ENCODE peak calls at places on chromosome 21, in seven cellular contexts. One of them, this sample, is unnamed. For H3K4me1, the result is how much of the 10 kb centered on the place peaks cover.

GRCh38 chr21:18354947-18355346 is 48.6 kb downstream of the TMPRSS15 start:
- DNase-seq in psoas muscle: no peak
- DNase-seq in CD8-positive, alpha-beta T cell: no peak
- DNase-seq in fibroblast of lung: peak
- DNase-seq in sigmoid colon: no peak
- DNase-seq in CD8-positive, alpha-beta memory T cell: no peak
- DNase-seq in neuronal stem cell: no peak
- DNase-seq in this sample: no peak

GRCh38 chr21:35159881-35160280 is 110.8 kb upstream of the RUNX1 start:
- DNase-seq in CD8-positive, alpha-beta T cell: no peak
- DNase-seq in CD8-positive, alpha-beta memory T cell: no peak
- DNase-seq in neuronal stem cell: no peak
- DNase-seq in fibroblast of lung: peak
- DNase-seq in sigmoid colon: no peak
- DNase-seq in psoas muscle: no peak
- DNase-seq in this sample: no peak

GRCh38 chr21:27359141-27359540 is 392.3 kb upstream of the ADAMTS5 start:
- DNase-seq in CD8-positive, alpha-beta memory T cell: no peak
- DNase-seq in neuronal stem cell: no peak
- DNase-seq in psoas muscle: no peak
- DNase-seq in sigmoid colon: no peak
- DNase-seq in fibroblast of lung: peak
- DNase-seq in CD8-positive, alpha-beta T cell: no peak
- DNase-seq in this sample: no peak

GRCh38 chr21:41168391-41169257 is 664 bp downstream of the BACE2 start:
- DNase-seq in psoas muscle: peak
- DNase-seq in fibroblast of lung: peak
- DNase-seq in CD8-positive, alpha-beta memory T cell: no peak
- DNase-seq in sigmoid colon: peak
- DNase-seq in CD8-positive, alpha-beta T cell: no peak
- DNase-seq in neuronal stem cell: peak
- DNase-seq in this sample: peak

GRCh38 chr21:20971296-20971921 is 26.8 kb upstream of the NCAM2 start:
- DNase-seq in CD8-positive, alpha-beta T cell: no peak
- DNase-seq in psoas muscle: no peak
- DNase-seq in CD8-positive, alpha-beta memory T cell: no peak
- DNase-seq in sigmoid colon: peak
- DNase-seq in fibroblast of lung: peak
- DNase-seq in neuronal stem cell: peak
- DNase-seq in this sample: peak

GRCh38 chr21:45199201-45199600 is 88.5 kb downstream of the POFUT2 start:
- DNase-seq in CD8-positive, alpha-beta T cell: no peak
- DNase-seq in sigmoid colon: peak
- DNase-seq in fibroblast of lung: no peak
- DNase-seq in psoas muscle: no peak
- DNase-seq in neuronal stem cell: no peak
- DNase-seq in CD8-positive, alpha-beta memory T cell: no peak
- DNase-seq in this sample: no peak

GRCh38 chr21:9741343-9741742 is 780.0 kb upstream of the TPTE start:
- DNase-seq in sigmoid colon: no peak
- DNase-seq in CD8-positive, alpha-beta T cell: no peak
- DNase-seq in fibroblast of lung: no peak
- DNase-seq in CD8-positive, alpha-beta memory T cell: no peak
- DNase-seq in psoas muscle: no peak
- DNase-seq in neuronal stem cell: no peak
- DNase-seq in this sample: no peak

GRCh38 chr21:34640858-34641257 is 25.9 kb upstream of the RCAN1 start:
- DNase-seq in CD8-positive, alpha-beta T cell: no peak
- DNase-seq in psoas muscle: no peak
- DNase-seq in neuronal stem cell: no peak
- DNase-seq in sigmoid colon: no peak
- DNase-seq in CD8-positive, alpha-beta memory T cell: no peak
- DNase-seq in fibroblast of lung: peak
- DNase-seq in this sample: no peak

GRCh38 chr21:46617267-46618051 is 12.6 kb upstream of the S100B start:
- DNase-seq in psoas muscle: no peak
- DNase-seq in sigmoid colon: no peak
- DNase-seq in CD8-positive, alpha-beta memory T cell: no peak
- DNase-seq in fibroblast of lung: peak
- DNase-seq in CD8-positive, alpha-beta T cell: no peak
- DNase-seq in neuronal stem cell: no peak
- DNase-seq in this sample: no peak

GRCh38 chr21:21921410-21922232 is 923.4 kb downstream of the NCAM2 start:
- DNase-seq in neuronal stem cell: no peak
- DNase-seq in sigmoid colon: no peak
- DNase-seq in CD8-positive, alpha-beta memory T cell: no peak
- DNase-seq in fibroblast of lung: peak
- DNase-seq in psoas muscle: no peak
- DNase-seq in CD8-positive, alpha-beta T cell: no peak
- DNase-seq in this sample: no peak

GRCh38 chr21:31279986-31280385 is 64.1 kb downstream of the TIAM1 start:
- DNase-seq in sigmoid colon: no peak
- DNase-seq in psoas muscle: no peak
- DNase-seq in CD8-positive, alpha-beta memory T cell: no peak
- DNase-seq in CD8-positive, alpha-beta T cell: no peak
- DNase-seq in fibroblast of lung: peak
- DNase-seq in neuronal stem cell: no peak
- DNase-seq in this sample: no peak

GRCh38 chr21:17002628-17003027 is 510.2 kb upstream of the CXADR start:
- DNase-seq in sigmoid colon: no peak
- DNase-seq in CD8-positive, alpha-beta memory T cell: no peak
- DNase-seq in neuronal stem cell: no peak
- DNase-seq in fibroblast of lung: peak
- DNase-seq in CD8-positive, alpha-beta T cell: no peak
- DNase-seq in psoas muscle: no peak
- DNase-seq in this sample: no peak

GRCh38 chr21:45347712-45348477 is 57.1 kb upstream of the COL18A1 start:
- DNase-seq in CD8-positive, alpha-beta T cell: no peak
- DNase-seq in psoas muscle: peak
- DNase-seq in fibroblast of lung: no peak
- DNase-seq in CD8-positive, alpha-beta memory T cell: no peak
- DNase-seq in neuronal stem cell: no peak
- DNase-seq in sigmoid colon: no peak
- DNase-seq in this sample: no peak

GRCh38 chr21:35309316-35309715 is 260.2 kb upstream of the RUNX1 start:
- DNase-seq in CD8-positive, alpha-beta T cell: no peak
- DNase-seq in psoas muscle: no peak
- DNase-seq in sigmoid colon: no peak
- DNase-seq in neuronal stem cell: no peak
- DNase-seq in fibroblast of lung: peak
- DNase-seq in CD8-positive, alpha-beta memory T cell: no peak
- DNase-seq in this sample: no peak

GRCh38 chr21:46095814-46096595 is 1.9 kb upstream of the COL6A2 start:
- DNase-seq in sigmoid colon: no peak
- DNase-seq in psoas muscle: no peak
- DNase-seq in CD8-positive, alpha-beta T cell: no peak
- DNase-seq in fibroblast of lung: no peak
- DNase-seq in neuronal stem cell: no peak
- DNase-seq in CD8-positive, alpha-beta memory T cell: no peak
- DNase-seq in this sample: no peak

GRCh38 chr21:31115249-31115648 is 77.0 kb upstream of the KRTAP19-8 start:
- DNase-seq in psoas muscle: no peak
- DNase-seq in neuronal stem cell: no peak
- DNase-seq in CD8-positive, alpha-beta memory T cell: no peak
- DNase-seq in sigmoid colon: no peak
- DNase-seq in CD8-positive, alpha-beta T cell: no peak
- DNase-seq in fibroblast of lung: no peak
- DNase-seq in this sample: no peak

GRCh38 chr21:39602076-39602689 is 10.6 kb upstream of the B3GALT5 start:
- DNase-seq in fibroblast of lung: no peak
- DNase-seq in sigmoid colon: no peak
- DNase-seq in neuronal stem cell: no peak
- DNase-seq in psoas muscle: no peak
- DNase-seq in CD8-positive, alpha-beta T cell: no peak
- DNase-seq in CD8-positive, alpha-beta memory T cell: no peak
- DNase-seq in this sample: no peak

GRCh38 chr21:21383126-21383525 is 384.9 kb downstream of the NCAM2 start:
- DNase-seq in sigmoid colon: no peak
- DNase-seq in CD8-positive, alpha-beta T cell: no peak
- DNase-seq in psoas muscle: no peak
- DNase-seq in neuronal stem cell: no peak
- DNase-seq in CD8-positive, alpha-beta memory T cell: no peak
- DNase-seq in fibroblast of lung: peak
- DNase-seq in this sample: no peak

GRCh38 chr21:44643911-44644310 is 2.3 kb upstream of the KRTAP10-11 start:
- DNase-seq in neuronal stem cell: no peak
- DNase-seq in psoas muscle: no peak
- DNase-seq in sigmoid colon: no peak
- DNase-seq in CD8-positive, alpha-beta memory T cell: no peak
- DNase-seq in CD8-positive, alpha-beta T cell: no peak
- DNase-seq in fibroblast of lung: no peak
- DNase-seq in this sample: no peak

GRCh38 chr21:45558044-45558721 is 15.9 kb upstream of the SLC19A1 start:
- DNase-seq in CD8-positive, alpha-beta memory T cell: no peak
- DNase-seq in sigmoid colon: peak
- DNase-seq in CD8-positive, alpha-beta T cell: peak
- DNase-seq in neuronal stem cell: no peak
- DNase-seq in psoas muscle: no peak
- DNase-seq in fibroblast of lung: no peak
- DNase-seq in this sample: no peak

GRCh38 chr21:45471229-45472052 is 66.5 kb downstream of the COL18A1 start:
- DNase-seq in neuronal stem cell: no peak
- DNase-seq in CD8-positive, alpha-beta memory T cell: no peak
- DNase-seq in fibroblast of lung: peak
- DNase-seq in sigmoid colon: peak
- DNase-seq in psoas muscle: peak
- DNase-seq in CD8-positive, alpha-beta T cell: peak
- DNase-seq in this sample: no peak

DNA sequence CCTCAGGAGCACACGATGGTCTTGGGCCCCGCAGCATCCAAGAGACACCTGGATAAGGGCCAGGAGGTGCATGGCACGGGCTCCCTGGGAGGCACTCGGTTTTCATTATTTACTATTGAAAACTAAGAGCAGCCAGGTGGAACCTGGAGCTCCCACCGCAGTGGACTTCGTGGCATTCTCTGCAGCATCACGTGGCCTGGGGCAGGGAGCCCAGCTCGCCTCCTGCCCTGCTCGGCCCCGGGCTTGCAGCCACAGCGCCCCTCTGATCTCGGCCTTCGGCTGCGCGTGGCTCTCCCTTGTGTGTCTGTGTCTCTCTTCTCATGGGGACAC is 121.6 kb downstream of the SIK1 start:
- DNase-seq in CD8-positive, alpha-beta T cell: no peak
- DNase-seq in CD8-positive, alpha-beta memory T cell: no peak
- DNase-seq in neuronal stem cell: no peak
- DNase-seq in psoas muscle: no peak
- DNase-seq in sigmoid colon: peak
- DNase-seq in fibroblast of lung: no peak
- DNase-seq in this sample: peak
- H3K4me1 ChIP-seq in CD8-positive, alpha-beta T cell: under half
- H3K4me1 ChIP-seq in CD8-positive, alpha-beta memory T cell: under half
- H3K4me1 ChIP-seq in neuronal stem cell: under half
- H3K4me1 ChIP-seq in psoas muscle: under half
- H3K4me1 ChIP-seq in sigmoid colon: under half
- H3K4me1 ChIP-seq in fibroblast of lung: under half
- H3K4me1 ChIP-seq in this sample: under half

GRCh38 chr21:42401820-42402251 is 1.9 kb upstream of the UBASH3A start:
- DNase-seq in neuronal stem cell: no peak
- DNase-seq in sigmoid colon: no peak
- DNase-seq in psoas muscle: no peak
- DNase-seq in CD8-positive, alpha-beta T cell: no peak
- DNase-seq in fibroblast of lung: no peak
- DNase-seq in CD8-positive, alpha-beta memory T cell: no peak
- DNase-seq in this sample: no peak
- H3K4me1 ChIP-seq in neuronal stem cell: under half
- H3K4me1 ChIP-seq in sigmoid colon: under half
- H3K4me1 ChIP-seq in psoas muscle: under half
- H3K4me1 ChIP-seq in CD8-positive, alpha-beta T cell: under half
- H3K4me1 ChIP-seq in fibroblast of lung: under half
- H3K4me1 ChIP-seq in CD8-positive, alpha-beta memory T cell: half or more
- H3K4me1 ChIP-seq in this sample: under half

GRCh38 chr21:26117324-26117971 is 53.1 kb downstream of the APP start:
- DNase-seq in CD8-positive, alpha-beta T cell: no peak
- DNase-seq in neuronal stem cell: no peak
- DNase-seq in sigmoid colon: no peak
- DNase-seq in CD8-positive, alpha-beta memory T cell: no peak
- DNase-seq in psoas muscle: no peak
- DNase-seq in fibroblast of lung: no peak
- DNase-seq in this sample: no peak

GRCh38 chr21:26115346-26115745 is 55.2 kb downstream of the APP start:
- DNase-seq in psoas muscle: no peak
- DNase-seq in fibroblast of lung: no peak
- DNase-seq in CD8-positive, alpha-beta memory T cell: no peak
- DNase-seq in neuronal stem cell: no peak
- DNase-seq in sigmoid colon: no peak
- DNase-seq in CD8-positive, alpha-beta T cell: no peak
- DNase-seq in this sample: no peak

GRCh38 chr21:26117972-26118367 is 52.6 kb downstream of the APP start:
- DNase-seq in neuronal stem cell: no peak
- DNase-seq in sigmoid colon: no peak
- DNase-seq in CD8-positive, alpha-beta memory T cell: no peak
- DNase-seq in CD8-positive, alpha-beta T cell: no peak
- DNase-seq in fibroblast of lung: no peak
- DNase-seq in psoas muscle: no peak
- DNase-seq in this sample: no peak

GRCh38 chr21:26116456-26117011 is 54.0 kb downstream of the APP start:
- DNase-seq in CD8-positive, alpha-beta T cell: no peak
- DNase-seq in CD8-positive, alpha-beta memory T cell: no peak
- DNase-seq in psoas muscle: no peak
- DNase-seq in fibroblast of lung: peak
- DNase-seq in sigmoid colon: no peak
- DNase-seq in neuronal stem cell: no peak
- DNase-seq in this sample: peak

GRCh38 chr21:26115899-26116298 is 54.7 kb downstream of the APP start:
- DNase-seq in CD8-positive, alpha-beta memory T cell: no peak
- DNase-seq in psoas muscle: no peak
- DNase-seq in neuronal stem cell: no peak
- DNase-seq in fibroblast of lung: peak
- DNase-seq in CD8-positive, alpha-beta T cell: no peak
- DNase-seq in sigmoid colon: no peak
- DNase-seq in this sample: no peak
- H3K4me1 ChIP-seq in CD8-positive, alpha-beta memory T cell: under half
- H3K4me1 ChIP-seq in psoas muscle: under half
- H3K4me1 ChIP-seq in neuronal stem cell: under half
- H3K4me1 ChIP-seq in fibroblast of lung: under half
- H3K4me1 ChIP-seq in CD8-positive, alpha-beta T cell: under half
- H3K4me1 ChIP-seq in sigmoid colon: under half
- H3K4me1 ChIP-seq in this sample: half or more

GRCh38 chr21:36705679-36706481 is 7.0 kb downstream of the SIM2 start:
- DNase-seq in psoas muscle: no peak
- DNase-seq in neuronal stem cell: peak
- DNase-seq in fibroblast of lung: no peak
- DNase-seq in sigmoid colon: no peak
- DNase-seq in CD8-positive, alpha-beta T cell: no peak
- DNase-seq in CD8-positive, alpha-beta memory T cell: no peak
- DNase-seq in this sample: no peak

GRCh38 chr21:36706482-36706852 is 7.6 kb downstream of the SIM2 start:
- DNase-seq in psoas muscle: no peak
- DNase-seq in sigmoid colon: no peak
- DNase-seq in fibroblast of lung: no peak
- DNase-seq in CD8-positive, alpha-beta T cell: no peak
- DNase-seq in neuronal stem cell: no peak
- DNase-seq in CD8-positive, alpha-beta memory T cell: no peak
- DNase-seq in this sample: no peak

GRCh38 chr21:36703626-36704280 is 4.8 kb downstream of the SIM2 start:
- DNase-seq in neuronal stem cell: no peak
- DNase-seq in fibroblast of lung: no peak
- DNase-seq in psoas muscle: no peak
- DNase-seq in sigmoid colon: no peak
- DNase-seq in CD8-positive, alpha-beta memory T cell: no peak
- DNase-seq in CD8-positive, alpha-beta T cell: no peak
- DNase-seq in this sample: no peak

GRCh38 chr21:36704281-36704957 is 5.5 kb downstream of the SIM2 start:
- DNase-seq in neuronal stem cell: no peak
- DNase-seq in CD8-positive, alpha-beta memory T cell: no peak
- DNase-seq in CD8-positive, alpha-beta T cell: no peak
- DNase-seq in fibroblast of lung: no peak
- DNase-seq in sigmoid colon: peak
- DNase-seq in psoas muscle: no peak
- DNase-seq in this sample: no peak

GRCh38 chr21:36704958-36705678 is 6.2 kb downstream of the SIM2 start:
- DNase-seq in sigmoid colon: peak
- DNase-seq in neuronal stem cell: no peak
- DNase-seq in CD8-positive, alpha-beta T cell: no peak
- DNase-seq in fibroblast of lung: no peak
- DNase-seq in psoas muscle: no peak
- DNase-seq in CD8-positive, alpha-beta memory T cell: no peak
- DNase-seq in this sample: no peak
- H3K4me1 ChIP-seq in sigmoid colon: half or more
- H3K4me1 ChIP-seq in neuronal stem cell: under half
- H3K4me1 ChIP-seq in CD8-positive, alpha-beta T cell: half or more
- H3K4me1 ChIP-seq in fibroblast of lung: under half
- H3K4me1 ChIP-seq in psoas muscle: under half
- H3K4me1 ChIP-seq in CD8-positive, alpha-beta memory T cell: under half
- H3K4me1 ChIP-seq in this sample: under half